ENCODE peak calls at places on chromosomes 2 and 18, in nine cellular contexts. H is Panc1; P is naive thymus-derived CD4-positive, alpha-beta T cell; O is pancreas; M is IMR-90; G is stomach; C is GM23248; Q is ovary; E is PC-3. B is an unnamed sample. For H3K27me3, the result is how much of the 10 kb centered on the place peaks cover.

GRCh38 chr2:217743980-217744761 is 258.6 kb downstream of the TNS1 start:
- DNase-seq in G (no peak), E (no peak), C (no peak), P (no peak), Q (no peak), M (peak), O (no peak), H (no peak), B (no peak)

GRCh38 chr2:37390777-37391176 is 46.3 kb downstream of the QPCT start:
- DNase-seq in G (no peak), H (no peak), M (no peak), E (no peak), O (no peak), P (no peak), C (no peak), Q (no peak), B (no peak)

GRCh38 chr2:61471905-61472805 is 1.3 kb upstream of the USP34 start:
- DNase-seq in O (no peak), M (peak), C (peak), Q (no peak), P (peak), G (no peak), E (peak), H (no peak), B (peak)

GRCh38 chr2:119178811-119179601 is 20.5 kb upstream of the C1QL2 start:
- DNase-seq in P (no peak), E (peak), O (peak), C (peak), H (no peak), G (peak), M (no peak), Q (no peak), B (no peak)

GRCh38 chr2:43312751-43313641 is 86.6 kb upstream of the ZFP36L2 start:
- DNase-seq in Q (no peak), C (peak), H (no peak), G (no peak), E (peak), P (no peak), M (peak), O (peak), B (no peak)

GRCh38 chr2:228522276-228522675 is 340.8 kb upstream of the SPHKAP start:
- DNase-seq in H (no peak), P (no peak), C (peak), M (peak), O (no peak), Q (no peak), E (no peak), G (no peak), B (no peak)

GRCh38 chr2:195447353-195447975 is 209.6 kb upstream of the SLC39A10 start:
- DNase-seq in P (no peak), E (peak), H (no peak), Q (no peak), G (no peak), C (peak), M (no peak), O (no peak), B (peak)

GRCh38 chr18:35582899-35583558 is 1.5 kb downstream of the GALNT1 start:
- DNase-seq in E (peak), O (no peak), M (peak), Q (no peak), H (no peak), C (peak), P (peak), G (no peak), B (peak)

GRCh38 chr2:121650554-121650930 is 1.3 kb upstream of the CLASP1 start:
- DNase-seq in H (no peak), P (no peak), O (no peak), G (no peak), C (peak), Q (peak), E (no peak), M (peak), B (no peak)

GRCh38 chr2:190871539-190871938 is 9.1 kb upstream of the GLS start:
- DNase-seq in P (no peak), C (no peak), H (no peak), G (no peak), E (no peak), Q (no peak), M (no peak), O (no peak), B (no peak)

GRCh38 chr2:32009479-32010256 is 1.1 kb downstream of the MEMO1 start:
- DNase-seq in Q (peak), E (peak), O (peak), M (no peak), G (peak), C (peak), H (no peak), P (peak), B (peak)

GRCh38 chr2:217951521-217952247 is 51.1 kb downstream of the TNS1 start:
- DNase-seq in G (peak), Q (peak), H (no peak), E (no peak), P (no peak), O (no peak), C (no peak), M (no peak), B (no peak)

GRCh38 chr18:44497294-44497693 is 183.4 kb upstream of the SETBP1 start:
- DNase-seq in G (no peak), P (no peak), Q (no peak), M (no peak), C (no peak), E (no peak), H (no peak), O (no peak), B (no peak)

GRCh38 chr2:72778410-72778809 is 47.4 kb downstream of the EXOC6B start:
- DNase-seq in Q (no peak), C (peak), E (peak), O (no peak), G (no peak), M (peak), H (no peak), P (no peak), B (no peak)

GRCh38 chr18:42164556-42164955 is 209.5 kb downstream of the PIK3C3 start:
- DNase-seq in O (no peak), C (peak), M (no peak), E (no peak), P (no peak), H (no peak), Q (no peak), G (no peak), B (no peak)

GRCh38 chr2:26574900-26575560 is 66.1 kb downstream of the CIB4 start:
- DNase-seq in E (no peak), P (no peak), H (no peak), M (no peak), C (no peak), G (no peak), Q (no peak), O (no peak), B (no peak)

GRCh38 chr2:230865766-230866703 is 1.3 kb downstream of the ITM2C start:
- DNase-seq in P (peak), Q (no peak), E (peak), H (no peak), M (no peak), G (peak), O (peak), C (peak), B (peak)

GRCh38 chr2:194815475-194815874 is 841.6 kb upstream of the SLC39A10 start:
- DNase-seq in M (no peak), O (no peak), G (no peak), P (no peak), H (no peak), C (no peak), Q (no peak), E (peak), B (no peak)

GRCh38 chr2:173574304-173574703 is 219.6 kb downstream of the CDCA7 start:
- DNase-seq in H (no peak), E (no peak), O (no peak), M (no peak), P (no peak), Q (no peak), C (no peak), G (no peak), B (no peak)
- H3K27me3 ChIP-seq in H (under half), E (under half), O (under half), M (under half), P (under half), Q (under half), C (under half), G (under half), B (under half)

GRCh38 chr2:197497301-197497700 is 2.3 kb downstream of the HSPD1 start:
- DNase-seq in O (no peak), Q (no peak), P (no peak), C (no peak), E (no peak), H (no peak), M (no peak), G (no peak), B (no peak)
- H3K4me3 ChIP-seq in O (no peak), Q (no peak), P (no peak), C (peak), E (peak), H (peak), M (no peak), G (no peak), B (peak)

GRCh38 chr2:63064661-63065060 is 14.0 kb downstream of the OTX1 start:
- DNase-seq in P (no peak), G (no peak), O (no peak), Q (no peak), M (no peak), C (no peak), H (no peak), E (no peak), B (no peak)
- H3K27me3 ChIP-seq in P (under half), G (under half), O (half or more), Q (under half), M (under half), C (half or more), H (under half), E (under half), B (under half)

DNA sequence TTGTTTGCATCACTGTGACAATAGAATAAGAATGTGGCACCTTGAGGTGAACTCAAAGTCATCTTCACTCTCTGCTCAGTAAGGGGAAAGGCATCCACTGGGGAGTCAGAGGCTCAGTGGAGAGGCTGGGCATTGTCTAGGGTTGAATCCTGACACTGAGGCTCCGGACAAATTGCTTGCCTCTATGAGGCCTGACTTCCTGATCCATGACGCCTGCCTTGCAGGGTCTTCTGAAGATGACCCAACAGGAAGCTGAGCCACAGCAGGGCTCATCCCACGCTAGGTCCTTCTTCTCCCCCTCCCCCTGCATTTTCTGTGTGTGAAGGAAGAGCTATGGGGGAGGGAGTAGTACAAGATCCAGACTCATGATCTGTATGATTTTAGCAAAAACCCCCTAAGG is 265.1 kb downstream of the SH3BP4 start:
- DNase-seq in O (no peak), P (no peak), C (peak), G (no peak), H (no peak), E (no peak), Q (no peak), M (peak), B (no peak)
- H3K4me3 ChIP-seq in O (no peak), P (no peak), C (no peak), G (no peak), H (no peak), E (no peak), Q (no peak), M (no peak), B (no peak)

GRCh38 chr2:174334781-174335604 is at the start of gene SP9:
- DNase-seq in O (no peak), E (no peak), G (no peak), H (no peak), Q (no peak), P (peak), C (peak), M (peak), B (no peak)

GRCh38 chr2:174332607-174333001 is 2.1 kb upstream of the SP9 start:
- DNase-seq in P (no peak), O (no peak), H (no peak), G (no peak), M (no peak), C (no peak), E (peak), Q (no peak), B (peak)

GRCh38 chr2:174333017-174333501 is 1.7 kb upstream of the SP9 start:
- DNase-seq in C (no peak), E (no peak), P (peak), O (no peak), H (no peak), M (no peak), Q (no peak), G (no peak), B (no peak)

GRCh38 chr2:174334278-174334715 is 457 bp upstream of the SP9 start:
- DNase-seq in P (peak), E (no peak), C (no peak), G (no peak), Q (no peak), H (no peak), M (no peak), O (no peak), B (no peak)

DNA sequence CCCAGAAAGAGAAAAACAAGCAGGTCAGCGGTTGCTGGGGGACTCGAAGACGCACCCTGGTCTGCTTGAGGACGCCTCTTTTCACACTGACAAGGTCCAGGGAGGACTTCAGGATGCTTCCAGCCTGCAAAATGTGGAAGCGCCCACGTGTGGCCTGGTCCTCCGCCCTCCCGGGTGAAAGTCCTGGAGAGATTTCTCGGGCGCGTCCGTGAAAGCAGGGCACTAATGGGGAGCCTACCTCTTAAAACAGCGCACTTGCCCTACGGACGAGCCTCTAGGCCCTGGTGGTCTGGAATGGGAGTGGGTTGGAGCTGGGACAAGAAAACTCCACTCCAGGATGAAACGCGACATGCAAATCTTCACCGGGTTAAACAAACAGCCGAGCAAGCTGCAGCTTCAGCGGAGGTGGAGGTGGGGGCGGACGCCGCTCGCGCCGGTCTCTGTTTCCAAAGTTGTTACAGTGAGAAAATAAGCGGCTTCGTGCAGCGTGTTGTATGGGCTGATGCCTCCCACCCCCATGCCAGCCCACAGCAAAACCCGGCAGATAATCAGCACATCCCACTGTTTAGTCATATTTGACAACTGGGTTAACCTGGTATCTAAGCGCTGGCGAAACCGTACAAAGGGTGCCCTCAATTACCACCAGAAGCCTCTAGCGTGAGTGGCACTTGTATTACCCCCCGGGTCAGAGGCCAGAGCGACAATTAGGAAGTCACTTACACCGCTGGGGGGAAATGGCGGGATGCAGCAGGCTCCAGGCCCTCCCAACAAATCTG is 1.1 kb upstream of the SP9 start:
- DNase-seq in C (no peak), G (no peak), H (no peak), O (no peak), E (no peak), M (no peak), Q (no peak), P (peak), B (no peak)
- H3K27me3 ChIP-seq in C (under half), G (half or more), H (under half), O (half or more), E (under half), M (half or more), Q (under half), P (half or more), B (under half)

DNA sequence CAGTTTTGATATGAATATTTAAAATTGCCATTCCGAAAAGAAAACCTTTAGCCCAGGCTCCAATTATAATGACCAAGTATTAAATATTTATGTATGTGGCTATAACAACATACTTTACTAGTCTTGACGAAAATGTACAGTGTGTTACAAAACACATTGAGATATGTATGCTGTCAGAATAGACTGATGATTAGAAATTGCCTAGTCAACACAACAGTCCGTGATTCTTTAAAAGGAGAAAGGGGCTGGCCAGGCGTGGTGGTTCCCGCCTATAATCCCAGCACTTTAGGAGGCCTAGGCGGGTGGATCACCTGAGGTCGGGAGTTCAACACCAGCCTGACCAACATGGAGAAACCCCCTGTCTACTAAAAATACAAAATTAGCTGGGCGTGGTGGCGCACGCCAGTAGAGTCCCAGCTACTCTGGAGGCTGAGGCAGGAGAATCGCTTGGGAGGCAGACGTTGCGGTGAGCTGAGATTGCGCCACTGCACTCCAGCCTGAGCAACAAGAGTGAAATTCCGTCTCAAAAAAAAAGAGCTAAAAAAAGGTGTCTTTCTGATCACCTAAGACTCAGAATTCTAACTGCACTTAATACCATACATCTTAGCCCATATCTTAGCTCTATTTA is 1.8 kb downstream of the CHAC2 start:
- DNase-seq in H (no peak), P (no peak), G (no peak), Q (no peak), E (no peak), O (no peak), M (no peak), C (no peak), B (no peak)
- H3K4me3 ChIP-seq in H (no peak), P (no peak), G (no peak), Q (no peak), E (peak), O (no peak), M (no peak), C (no peak), B (no peak)

GRCh38 chr2:1664076-1664605 is 80.2 kb downstream of the PXDN start:
- DNase-seq in H (no peak), C (no peak), E (no peak), Q (no peak), M (no peak), O (no peak), G (peak), P (no peak), B (no peak)
- H3K27me3 ChIP-seq in H (under half), C (under half), E (under half), Q (under half), M (under half), O (under half), G (under half), P (under half), B (under half)

DNA sequence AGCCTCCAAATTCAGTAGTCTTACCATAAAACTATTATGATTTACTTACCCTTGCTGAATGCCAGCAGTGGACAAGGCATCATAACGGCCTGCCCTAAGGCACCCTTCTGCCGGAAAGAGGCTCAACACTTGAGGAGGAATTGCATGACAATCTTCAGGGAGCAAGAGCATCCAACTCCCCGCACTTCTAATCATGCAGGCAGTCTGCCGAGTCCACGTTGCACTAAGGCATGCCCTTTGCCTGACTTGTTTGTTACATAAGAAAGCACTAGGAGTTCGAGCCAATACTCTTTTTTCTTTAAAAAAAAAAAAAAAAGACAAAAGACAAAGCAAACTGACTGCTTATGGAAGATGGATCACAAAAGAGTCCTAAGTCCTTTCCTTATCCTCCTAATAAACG is 17.9 kb upstream of the SPTBN1 start:
- DNase-seq in H (no peak), O (peak), G (no peak), E (no peak), P (no peak), M (no peak), C (peak), Q (peak), B (no peak)
- H3K4me3 ChIP-seq in H (no peak), O (no peak), G (no peak), E (no peak), P (no peak), M (no peak), C (no peak), Q (no peak), B (no peak)

DNA sequence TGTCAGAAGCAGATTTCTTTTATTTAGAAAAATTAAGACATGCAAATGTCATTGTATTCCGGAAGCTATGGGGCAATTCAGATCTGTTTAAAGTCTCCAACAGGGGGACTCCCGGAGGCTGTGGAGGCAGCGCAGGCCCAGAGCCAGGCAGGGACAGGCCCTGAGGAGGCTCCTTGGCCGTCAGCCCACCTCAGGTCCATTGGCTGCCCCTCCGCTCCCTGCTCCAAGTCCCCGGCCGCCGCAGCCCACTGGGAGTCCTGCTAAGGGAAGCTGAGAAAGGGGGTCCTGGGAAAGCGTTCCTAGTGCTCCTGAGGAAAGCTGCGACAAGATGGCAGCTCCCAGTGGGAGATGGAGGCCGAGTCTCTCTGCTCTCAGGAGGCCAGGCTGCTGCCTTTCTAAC is 20.0 kb upstream of the LYPD6 start:
- DNase-seq in G (no peak), P (no peak), O (no peak), H (no peak), Q (no peak), M (no peak), E (no peak), C (no peak), B (no peak)
- H3K27me3 ChIP-seq in G (under half), P (under half), O (under half), H (under half), Q (under half), M (under half), E (half or more), C (under half), B (under half)

GRCh38 chr2:65654496-65654895 is 222.1 kb upstream of the SPRED2 start:
- DNase-seq in E (no peak), P (no peak), H (no peak), C (no peak), M (no peak), Q (no peak), O (no peak), G (no peak), B (no peak)
- H3K4me3 ChIP-seq in E (no peak), P (no peak), H (no peak), C (no peak), M (no peak), Q (no peak), O (no peak), G (no peak), B (no peak)

B was measured in HAP-1.